ENCODE peak calls at places on chromosomes 4 and X, in four cellular contexts. P, S, V and I are unnamed samples.

GRCh38 chr4:137343221-137343620 is 189.1 kb downstream of the PCDH18 start:
- DNase-seq in P (no peak), S (no peak), V (no peak), I (no peak)

GRCh38 chrX:124719060-124719459 is 372.7 kb downstream of the SH2D1A start:
- DNase-seq in P (no peak), S (no peak), V (no peak), I (no peak)

GRCh38 chr4:849478-850175 is 23.7 kb upstream of the CPLX1 start:
- DNase-seq in P (no peak), S (no peak), V (no peak), I (no peak)

GRCh38 chr4:79413032-79413431 is 5.0 kb upstream of the GK2 start:
- DNase-seq in P (no peak), S (no peak), V (no peak), I (no peak)

GRCh38 chr4:81747242-81747930 is 275.7 kb upstream of the RASGEF1B start:
- DNase-seq in P (no peak), S (no peak), V (peak), I (no peak)

GRCh38 chr4:102299302-102299701 is 46.0 kb downstream of the SLC39A8 start:
- DNase-seq in P (no peak), S (no peak), V (no peak), I (no peak)

GRCh38 chr4:176875026-176875425 is 82.3 kb upstream of the VEGFC start:
- DNase-seq in P (no peak), S (no peak), V (no peak), I (no peak)

GRCh38 chr4:159723341-159724048 is 620.6 kb downstream of the RAPGEF2 start:
- DNase-seq in P (no peak), S (no peak), V (no peak), I (no peak)

GRCh38 chrX:20620301-20620700 is 353.6 kb upstream of the RPS6KA3 start:
- DNase-seq in P (no peak), S (no peak), V (no peak), I (peak)

GRCh38 chr4:13143704-13144103 is 340.4 kb downstream of the RAB28 start:
- DNase-seq in P (no peak), S (no peak), V (no peak), I (no peak)

GRCh38 chr4:60452259-60452658 is 747.9 kb upstream of the ADGRL3 start:
- DNase-seq in P (no peak), S (no peak), V (no peak), I (no peak)

GRCh38 chr4:90495211-90495610 is 368.0 kb downstream of the CCSER1 start:
- DNase-seq in P (no peak), S (no peak), V (no peak), I (no peak)

GRCh38 chr4:85500110-85500867 is 25.3 kb downstream of the ARHGAP24 start:
- DNase-seq in P (no peak), S (no peak), V (no peak), I (no peak)

GRCh38 chr4:119804404-119804803 is 175.8 kb upstream of the PDE5A start:
- DNase-seq in P (no peak), S (no peak), V (no peak), I (no peak)

GRCh38 chrX:38891641-38892413 is 90.6 kb downstream of the MID1IP1 start:
- DNase-seq in P (no peak), S (no peak), V (no peak), I (no peak)

GRCh38 chr4:23614284-23614892 is 275.5 kb downstream of the PPARGC1A start:
- DNase-seq in P (peak), S (no peak), V (no peak), I (peak)

GRCh38 chrX:106899276-106899675 is 3.9 kb downstream of the RIPPLY1 start:
- DNase-seq in P (no peak), S (no peak), V (no peak), I (no peak)

GRCh38 chrX:53239474-53239873 is 14.5 kb upstream of the KDM5C start:
- DNase-seq in P (peak), S (no peak), V (peak), I (peak)

GRCh38 chrX:45756562-45756961 is 555.9 kb upstream of the DIPK2B start:
- DNase-seq in P (no peak), S (no peak), V (no peak), I (no peak)

GRCh38 chr4:182338059-182338458 is 94.9 kb downstream of the TENM3 start:
- DNase-seq in P (no peak), S (no peak), V (no peak), I (no peak)
- TF ChIP-seq JUNB in P (no peak), S (no peak), V (no peak), I (no peak)

GRCh38 chrX:75623535-75623934 is 100.7 kb upstream of the ZDHHC15 start:
- DNase-seq in P (peak), S (no peak), V (no peak), I (peak)
- TF ChIP-seq JUNB in P (no peak), S (no peak), V (no peak), I (no peak)

GRCh38 chrX:10414872-10415703 is 205.3 kb downstream of the MID1 start:
- DNase-seq in P (no peak), S (no peak), V (no peak), I (no peak)

GRCh38 chrX:10414106-10414824 is 206.1 kb downstream of the MID1 start:
- DNase-seq in P (no peak), S (no peak), V (no peak), I (no peak)

GRCh38 chrX:10416424-10416823 is 204.0 kb downstream of the MID1 start:
- DNase-seq in P (no peak), S (no peak), V (no peak), I (no peak)

GRCh38 chrX:10415704-10416001 is 204.7 kb downstream of the MID1 start:
- DNase-seq in P (no peak), S (no peak), V (no peak), I (no peak)
- TF ChIP-seq JUNB in P (no peak), S (no peak), V (no peak), I (no peak)

GRCh38 chrX:148774276-148774675 is 273.9 kb downstream of the AFF2 start:
- DNase-seq in P (no peak), S (no peak), V (no peak), I (no peak)
- TF ChIP-seq JUNB in P (no peak), S (no peak), V (no peak), I (no peak)

GRCh38 chr4:158722291-158722916 is 792 bp downstream of the PPID start:
- DNase-seq in P (peak), S (peak), V (peak), I (peak)
- TF ChIP-seq JUNB in P (no peak), S (no peak), V (no peak), I (no peak)

DNA sequence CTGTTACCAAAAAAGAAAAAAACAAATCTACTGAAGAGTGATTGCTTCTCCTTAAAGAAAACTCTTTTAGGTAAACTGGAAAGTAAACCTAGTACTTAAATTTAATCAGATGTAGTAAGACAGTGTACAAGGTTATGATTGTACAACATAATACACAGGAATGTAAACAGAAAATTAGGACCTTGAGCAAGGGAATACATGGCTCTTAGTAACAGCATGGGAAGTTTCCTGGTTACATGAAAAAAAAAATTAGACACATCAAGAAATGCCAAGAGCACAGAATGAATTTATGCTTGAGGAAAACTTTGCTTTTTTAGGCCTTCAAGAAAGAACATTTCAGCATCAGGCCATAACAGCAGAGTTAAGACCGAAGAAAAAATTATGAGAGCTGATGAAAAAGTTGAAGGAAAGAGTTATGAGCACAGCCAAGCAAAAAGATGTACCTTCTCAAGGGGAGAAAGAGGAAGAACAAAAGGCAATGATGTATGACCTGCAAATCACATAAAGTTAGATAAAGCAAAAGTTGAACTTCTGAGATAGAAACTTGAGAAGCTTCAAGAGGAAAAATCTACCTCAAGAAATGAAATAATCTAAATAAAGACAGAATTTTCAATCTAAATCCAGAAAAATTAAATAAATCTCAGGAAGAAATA is 311.6 kb downstream of the GALNTL6 start:
- DNase-seq in P (no peak), S (no peak), V (no peak), I (no peak)
- TF ChIP-seq JUNB in P (no peak), S (no peak), V (no peak), I (no peak)

GRCh38 chr4:145195167-145195952 is 15.0 kb upstream of the OTUD4 start:
- DNase-seq in P (peak), S (no peak), V (no peak), I (peak)
- TF ChIP-seq JUNB in P (no peak), S (peak), V (no peak), I (no peak)

DNA sequence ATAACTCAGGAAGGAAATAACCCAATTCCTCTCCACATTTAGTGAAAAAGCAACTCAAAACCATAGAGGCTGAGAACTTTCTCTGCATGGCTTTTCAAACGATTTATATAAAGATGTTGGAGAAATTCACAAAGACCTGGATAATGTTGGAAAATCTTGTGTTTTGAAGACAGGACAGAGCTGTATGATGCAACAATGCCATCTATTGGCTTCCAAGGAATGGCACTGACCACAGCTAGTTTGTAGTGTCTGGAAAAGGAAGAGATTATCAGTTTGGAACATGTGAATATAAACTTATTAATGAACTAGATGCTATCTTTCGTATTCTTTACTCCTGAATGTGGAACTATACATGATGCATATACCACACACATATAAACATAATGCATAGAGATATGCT is 503.6 kb downstream of the IL1RAPL1 start:
- DNase-seq in P (peak), S (no peak), V (no peak), I (no peak)
- TF ChIP-seq JUNB in P (no peak), S (no peak), V (no peak), I (no peak)

GRCh38 chrX:15274946-15275345 is 5.1 kb upstream of the ASB9 start:
- DNase-seq in P (no peak), S (no peak), V (no peak), I (no peak)
- TF ChIP-seq JUNB in P (no peak), S (no peak), V (no peak), I (no peak)

GRCh38 chrX:40622741-40623536 is at the start of gene MPC1L:
- DNase-seq in P (no peak), S (no peak), V (no peak), I (no peak)
- TF ChIP-seq JUNB in P (no peak), S (no peak), V (no peak), I (no peak)